ENCODE peak calls at places on chromosomes 3 and 15, in four cellular contexts. One of them, this sample, is unnamed.

GRCh38 chr3:182973047-182973446 is 7.3 kb downstream of the DCUN1D1 start:
- DNase-seq in K562: no peak
- DNase-seq in HCT116: no peak
- DNase-seq in HepG2: no peak
- DNase-seq in this sample: no peak

GRCh38 chr3:24101676-24102168 is 156.6 kb downstream of the NR1D2 start:
- DNase-seq in K562: no peak
- DNase-seq in HCT116: no peak
- DNase-seq in HepG2: no peak
- DNase-seq in this sample: no peak

GRCh38 chr3:176919836-176920760 is 277.2 kb downstream of the TBL1XR1 start:
- DNase-seq in K562: peak; percentile 5
- DNase-seq in HCT116: no peak
- DNase-seq in HepG2: peak; percentile 18
- DNase-seq in this sample: peak; percentile 42

GRCh38 chr3:112499328-112499727 is at the start of gene BTLA:
- DNase-seq in K562: no peak
- DNase-seq in HCT116: no peak
- DNase-seq in HepG2: no peak
- DNase-seq in this sample: no peak

GRCh38 chr3:62837145-62837787 is 38.0 kb downstream of the CADPS start:
- DNase-seq in K562: no peak
- DNase-seq in HCT116: no peak
- DNase-seq in HepG2: no peak
- DNase-seq in this sample: no peak

GRCh38 chr3:132135628-132136333 is 101.0 kb upstream of the CPNE4 start:
- DNase-seq in K562: no peak
- DNase-seq in HCT116: peak; percentile 3
- DNase-seq in HepG2: peak; percentile 6
- DNase-seq in this sample: peak; percentile 75

GRCh38 chr3:30643763-30644462 is 37.5 kb downstream of the TGFBR2 start:
- DNase-seq in K562: no peak
- DNase-seq in HCT116: no peak
- DNase-seq in HepG2: no peak
- DNase-seq in this sample: no peak

GRCh38 chr3:128294999-128295468 is 141.8 kb downstream of the EEFSEC start:
- DNase-seq in K562: no peak
- DNase-seq in HCT116: no peak
- DNase-seq in HepG2: no peak
- DNase-seq in this sample: no peak

GRCh38 chr15:51195459-51195858 is 100.8 kb upstream of the TNFAIP8L3 start:
- DNase-seq in K562: no peak
- DNase-seq in HCT116: no peak
- DNase-seq in HepG2: no peak
- DNase-seq in this sample: no peak

GRCh38 chr3:57068437-57069089 is 8.1 kb downstream of the SPATA12 start:
- DNase-seq in K562: peak; percentile 65
- DNase-seq in HCT116: peak; percentile 81
- DNase-seq in HepG2: no peak
- DNase-seq in this sample: peak; percentile 66

GRCh38 chr3:150371741-150372254 is 36.3 kb upstream of the TSC22D2 start:
- DNase-seq in K562: peak; percentile 76
- DNase-seq in HCT116: peak; percentile 87
- DNase-seq in HepG2: peak; percentile 85
- DNase-seq in this sample: peak; percentile 100

GRCh38 chr15:70226337-70226980 is 128.7 kb upstream of the TLE3 start:
- DNase-seq in K562: no peak
- DNase-seq in HCT116: no peak
- DNase-seq in HepG2: no peak
- DNase-seq in this sample: no peak

GRCh38 chr3:179710079-179710478 is 57.2 kb downstream of the USP13 start:
- DNase-seq in K562: no peak
- DNase-seq in HCT116: no peak
- DNase-seq in HepG2: no peak
- DNase-seq in this sample: no peak

DNA sequence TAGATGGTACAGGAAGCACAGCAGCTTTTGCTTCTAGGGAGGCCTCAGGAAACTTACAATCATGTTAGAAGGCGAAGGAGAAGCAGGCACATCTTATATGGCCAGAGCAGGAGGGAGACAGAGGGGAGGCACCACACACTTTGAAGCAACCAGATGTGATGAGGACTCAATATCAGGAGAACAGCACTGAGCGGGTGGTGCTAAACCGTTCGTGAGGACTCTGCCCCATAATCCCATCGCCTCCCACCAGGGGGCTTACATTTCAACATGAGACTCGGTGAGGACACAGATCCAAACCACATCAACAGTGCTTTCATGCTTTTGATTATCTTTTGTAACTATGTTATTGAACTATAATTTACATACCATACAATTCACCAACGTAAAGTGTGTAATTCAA is 7.6 kb upstream of the TMEM44 start:
- DNase-seq in K562: peak; percentile 44
- DNase-seq in HCT116: peak; percentile 8
- DNase-seq in HepG2: peak; percentile 46
- DNase-seq in this sample: peak; percentile 79
- TF ChIP-seq MAX in K562: no peak
- TF ChIP-seq MAX in HCT116: no peak
- TF ChIP-seq MAX in HepG2: no peak
- TF ChIP-seq MAX in this sample: no peak

GRCh38 chr3:194584435-194584776 is 48.8 kb downstream of the TMEM44 start:
- DNase-seq in K562: no peak
- DNase-seq in HCT116: no peak
- DNase-seq in HepG2: no peak
- DNase-seq in this sample: no peak
- H2AFZ ChIP-seq in K562: peak overlapping the region; percentile 95
- H2AFZ ChIP-seq in HCT116: no peak overlapping the region
- H2AFZ ChIP-seq in HepG2: no peak overlapping the region
- H2AFZ ChIP-seq in this sample: no peak overlapping the region

GRCh38 chr15:57158589-57158988 is 217.7 kb upstream of the CGNL1 start:
- DNase-seq in K562: no peak
- DNase-seq in HCT116: no peak
- DNase-seq in HepG2: no peak
- DNase-seq in this sample: peak; percentile 78
- TF ChIP-seq MAX in K562: no peak
- TF ChIP-seq MAX in HCT116: no peak
- TF ChIP-seq MAX in HepG2: no peak
- TF ChIP-seq MAX in this sample: no peak

DNA sequence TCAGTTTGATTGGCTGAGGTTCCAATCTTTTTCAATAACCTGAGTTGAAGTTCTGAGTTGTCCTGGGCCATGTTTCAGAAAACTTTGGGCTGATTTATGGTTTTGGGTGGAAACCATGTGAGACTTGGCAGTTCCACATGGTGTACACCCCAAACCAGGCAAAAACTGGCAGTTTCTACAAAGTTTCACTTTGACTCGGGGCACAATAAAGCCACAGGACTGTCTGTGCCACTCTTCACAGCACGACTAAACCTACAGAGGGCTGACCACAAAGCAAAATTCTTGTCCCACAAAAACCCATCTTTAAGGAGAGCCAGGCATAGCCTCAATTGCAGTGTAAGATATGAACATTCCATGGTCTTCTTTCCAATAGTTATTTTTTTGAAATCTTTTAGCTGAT is 155.0 kb downstream of the DUT start:
- DNase-seq in K562: no peak
- DNase-seq in HCT116: no peak
- DNase-seq in HepG2: no peak
- DNase-seq in this sample: no peak
- H2AFZ ChIP-seq in K562: no peak overlapping the region
- H2AFZ ChIP-seq in HCT116: no peak overlapping the region
- H2AFZ ChIP-seq in HepG2: no peak overlapping the region
- H2AFZ ChIP-seq in this sample: no peak overlapping the region

GRCh38 chr3:33360136-33360825 is 79.9 kb downstream of the UBP1 start:
- DNase-seq in K562: no peak
- DNase-seq in HCT116: peak; percentile 54
- DNase-seq in HepG2: peak; percentile 41
- DNase-seq in this sample: peak; percentile 63

GRCh38 chr3:33358172-33358781 is 81.0 kb downstream of the FBXL2 start:
- DNase-seq in K562: no peak
- DNase-seq in HCT116: no peak
- DNase-seq in HepG2: no peak
- DNase-seq in this sample: no peak

DNA sequence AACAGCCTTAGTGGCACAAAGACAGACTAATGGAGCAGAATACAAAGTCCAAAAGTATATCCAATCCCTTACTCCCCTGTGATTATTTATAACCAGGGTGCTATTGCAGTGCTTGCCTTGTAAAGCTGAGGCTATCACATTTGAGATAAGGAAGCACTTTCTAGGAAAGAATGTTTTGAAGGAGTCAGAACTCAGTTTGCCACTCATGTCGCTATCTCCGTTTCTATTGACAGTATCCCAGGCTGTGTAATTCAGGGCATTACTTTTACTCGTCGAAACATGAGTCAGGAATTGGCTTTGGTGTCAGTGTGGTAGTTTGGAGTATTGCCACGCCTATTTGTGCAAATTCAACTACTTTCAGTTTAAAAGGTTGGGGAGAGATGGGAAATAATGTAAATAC is 78.4 kb downstream of the FBXL2 start:
- DNase-seq in K562: peak; percentile 47
- DNase-seq in HCT116: no peak
- DNase-seq in HepG2: no peak
- DNase-seq in this sample: peak; percentile 39
- TF ChIP-seq MAX in K562: no peak
- TF ChIP-seq MAX in HCT116: no peak
- TF ChIP-seq MAX in HepG2: no peak
- TF ChIP-seq MAX in this sample: no peak

GRCh38 chr3:186411089-186411488 is 49.1 kb upstream of the DGKG start:
- DNase-seq in K562: no peak
- DNase-seq in HCT116: no peak
- DNase-seq in HepG2: no peak
- DNase-seq in this sample: no peak
- H2AFZ ChIP-seq in K562: no peak overlapping the region
- H2AFZ ChIP-seq in HCT116: no peak overlapping the region
- H2AFZ ChIP-seq in HepG2: no peak overlapping the region
- H2AFZ ChIP-seq in this sample: no peak overlapping the region

DNA sequence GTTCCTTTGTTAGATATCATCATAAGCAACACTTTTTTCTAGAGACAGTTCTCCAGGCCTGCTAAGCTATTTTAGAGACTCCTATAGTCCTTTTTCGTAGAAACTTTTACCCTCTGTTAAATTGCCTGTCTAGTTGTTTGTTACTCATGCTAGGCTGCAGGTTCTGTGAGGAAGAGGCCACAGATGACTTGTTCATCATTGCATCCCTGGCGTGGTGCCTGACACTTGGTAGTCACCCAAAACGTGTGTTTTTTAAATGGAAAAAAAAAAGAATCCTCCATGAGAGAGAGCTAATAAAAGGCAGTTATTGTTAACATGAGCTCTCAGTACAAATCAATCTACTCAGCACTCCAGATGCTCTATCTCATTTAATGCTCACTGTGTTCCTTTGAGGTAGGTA is 35.1 kb downstream of the CCDC54 start:
- DNase-seq in K562: no peak
- DNase-seq in HCT116: no peak
- DNase-seq in HepG2: no peak
- DNase-seq in this sample: no peak
- TF ChIP-seq MAX in K562: no peak
- TF ChIP-seq MAX in HCT116: no peak
- TF ChIP-seq MAX in HepG2: no peak
- TF ChIP-seq MAX in this sample: no peak

This sample was measured in endothelial cell of umbilical vein.